ENCODE peak calls at places on chromosomes 12 and 14, in six cellular contexts. L is fibroblast of mammary gland; O is AML-193; H is substantia nigra; T is smooth muscle cell of the brain vasculature; E is stimulated activated CD4-positive, alpha-beta T cell treated with anti-CD3 and anti-CD28 coated beads, Interleukin-2, amount 100 ng/mL, for 48 hours. R is an unnamed sample.

GRCh38 chr12:58358369-58358768 is 417.0 kb downstream of the ATP23 start:
- DNase-seq in L (no peak), O (no peak), H (no peak), T (no peak), E (no peak), R (no peak)

GRCh38 chr12:124039276-124039675 is 66.3 kb downstream of the ZNF664 start:
- DNase-seq in L (peak; percentile 47), O (no peak), H (no peak), T (no peak), E (no peak), R (no peak)

GRCh38 chr12:4064008-4064407 is 190.8 kb upstream of the PARP11 start:
- DNase-seq in L (no peak), O (no peak), H (no peak), T (no peak), E (no peak), R (no peak)

GRCh38 chr12:49524660-49525324 is 14.0 kb upstream of the KCNH3 start:
- DNase-seq in L (peak; percentile 14), O (no peak), H (no peak), T (no peak), E (no peak), R (no peak)

GRCh38 chr12:81330480-81330879 is 252.6 kb downstream of the ACSS3 start:
- DNase-seq in L (peak; percentile 6), O (no peak), H (no peak), T (no peak), E (no peak), R (no peak)

GRCh38 chr12:6791931-6792520 is 2.7 kb downstream of the CD4 start:
- DNase-seq in L (no peak), O (no peak), H (no peak), T (no peak), E (no peak), R (no peak)

GRCh38 chr12:71476513-71476912 is 36.9 kb downstream of the LGR5 start:
- DNase-seq in L (peak; percentile 84), O (no peak), H (no peak), T (peak; percentile 24), E (no peak), R (no peak)

GRCh38 chr12:104695453-104696148 is 238.9 kb downstream of the CHST11 start:
- DNase-seq in L (peak; percentile 93), O (no peak), H (no peak), T (peak; percentile 96), E (peak; percentile 69), R (peak; percentile 78)

GRCh38 chr14:36204674-36205073 is 28.2 kb upstream of the PTCSC3 start:
- DNase-seq in L (no peak), O (no peak), H (no peak), T (no peak), E (no peak), R (no peak)

GRCh38 chr12:49955899-49956662 is 5.5 kb downstream of the AQP2 start:
- DNase-seq in L (no peak), O (no peak), H (no peak), T (no peak), E (no peak), R (no peak)

GRCh38 chr14:24710403-24711063 is 76.5 kb upstream of the GZMB start:
- DNase-seq in L (peak; percentile 65), O (peak; percentile 35), H (peak; percentile 21), T (peak; percentile 10), E (peak; percentile 50), R (peak; percentile 20)

GRCh38 chr14:92964124-92965109 is 41.5 kb downstream of the CHGA start:
- DNase-seq in L (no peak), O (no peak), H (no peak), T (no peak), E (no peak), R (no peak)

GRCh38 chr14:50366589-50366988 is 30.1 kb downstream of the CDKL1 start:
- DNase-seq in L (no peak), O (no peak), H (no peak), T (no peak), E (no peak), R (no peak)

GRCh38 chr14:103847439-103847953 is at the start of gene PPP1R13B:
- DNase-seq in L (peak; percentile 64), O (peak; percentile 34), H (peak; percentile 75), T (peak; percentile 35), E (peak; percentile 89), R (peak; percentile 89)

R was measured in effector memory CD4-positive, alpha-beta T cell.